ENCODE peak calls at places on chromosomes 11 and 22, in five cellular contexts. T is K562, U is fibroblast of lung, Y is tibial artery, G is adrenal gland. E is an unnamed sample.

GRCh38 chr22:49586244-49586748 is 241.4 kb downstream of the BRD1 start:
- DNase-seq in U (no peak), Y (peak; percentile 43), G (no peak), T (no peak), E (no peak)

GRCh38 chr22:24161909-24162308 is 19.4 kb upstream of the SUSD2 start:
- DNase-seq in G (no peak), U (no peak), Y (no peak), T (no peak), E (no peak)

GRCh38 chr11:100914415-100914814 is 215.2 kb downstream of the PGR start:
- DNase-seq in T (no peak), Y (no peak), G (no peak), U (no peak), E (no peak)

GRCh38 chr11:35066029-35066428 is 72.9 kb upstream of the CD44 start:
- DNase-seq in Y (no peak), U (no peak), G (no peak), T (no peak), E (no peak)

GRCh38 chr11:117928818-117929567 is at the start of gene TMPRSS13:
- DNase-seq in U (no peak), G (no peak), T (no peak), Y (peak; percentile 52), E (peak; percentile 26)

GRCh38 chr11:93939084-93939780 is 81.9 kb upstream of the HEPHL1 start:
- DNase-seq in U (no peak), G (no peak), Y (no peak), T (no peak), E (no peak)

GRCh38 chr11:16809901-16810668 is 71.6 kb downstream of the C11orf58 start:
- DNase-seq in Y (peak; percentile 74), G (peak; percentile 69), T (no peak), U (peak; percentile 74), E (no peak)

GRCh38 chr22:25582946-25583345 is 18.5 kb downstream of the GRK3 start:
- DNase-seq in U (peak; percentile 19), G (no peak), T (no peak), Y (no peak), E (no peak)

GRCh38 chr11:79617561-79617960 is 176.7 kb upstream of the TENM4 start:
- DNase-seq in G (no peak), U (no peak), Y (no peak), T (no peak), E (no peak)

GRCh38 chr11:13984616-13985474 is 22.3 kb downstream of the SPON1 start:
- DNase-seq in T (no peak), U (peak; percentile 89), Y (no peak), G (no peak), E (no peak)

GRCh38 chr11:114219559-114220349 is 76.4 kb upstream of the NNMT start:
- DNase-seq in G (peak; percentile 85), Y (no peak), U (peak; percentile 95), T (peak; percentile 62), E (no peak)

GRCh38 chr22:36475341-36475740 is 6.1 kb downstream of the TXN2 start:
- DNase-seq in G (no peak), T (no peak), U (no peak), Y (no peak), E (no peak)

GRCh38 chr11:123291201-123291869 is 96.3 kb upstream of the CLMP start:
- DNase-seq in Y (no peak), G (no peak), T (no peak), U (no peak), E (no peak)

GRCh38 chr22:37480387-37481346 is 5.5 kb downstream of the MFNG start:
- DNase-seq in U (no peak), T (no peak), Y (no peak), G (no peak), E (no peak)

GRCh38 chr22:41445171-41446056 is 1.2 kb downstream of the TOB2 start:
- DNase-seq in G (peak; percentile 69), U (no peak), T (no peak), Y (no peak), E (peak; percentile 36)

GRCh38 chr11:117996058-117996457 is 9.9 kb downstream of the IL10RA start:
- DNase-seq in Y (no peak), U (no peak), T (no peak), G (no peak), E (no peak)

GRCh38 chr22:41598081-41598480 is 8.4 kb upstream of the PMM1 start:
- DNase-seq in G (no peak), U (peak; percentile 75), T (no peak), Y (no peak), E (no peak)

GRCh38 chr11:67119577-67120391 is 721 bp downstream of the KDM2A start:
- DNase-seq in T (peak; percentile 73), U (no peak), G (peak; percentile 64), Y (peak; percentile 66), E (peak; percentile 56)

GRCh38 chr22:35854334-35854733 is 136.7 kb downstream of the APOL5 start:
- DNase-seq in U (no peak), T (no peak), Y (no peak), G (no peak), E (no peak)

GRCh38 chr22:43481528-43482309 is 69.9 kb downstream of the MPPED1 start:
- DNase-seq in U (no peak), G (no peak), Y (no peak), T (peak; percentile 9), E (no peak)

GRCh38 chr11:46336781-46337180 is 10.5 kb upstream of the DGKZ start:
- DNase-seq in G (no peak), T (peak; percentile 70), Y (no peak), U (no peak), E (no peak)

GRCh38 chr22:39725351-39726035 is 154.9 kb downstream of the CACNA1I start:
- DNase-seq in G (no peak), Y (peak; percentile 32), U (no peak), T (no peak), E (no peak)

GRCh38 chr11:31655483-31655882 is 145.9 kb downstream of the ELP4 start:
- DNase-seq in Y (no peak), T (no peak), U (peak; percentile 15), G (no peak), E (no peak)

GRCh38 chr22:17201285-17201945 is 17.8 kb downstream of the ADA2 start:
- DNase-seq in U (peak; percentile 47), G (no peak), T (peak; percentile 41), Y (no peak), E (no peak)

GRCh38 chr11:79482800-79483199 is 42.0 kb upstream of the TENM4 start:
- DNase-seq in U (no peak), G (no peak), Y (no peak), T (no peak), E (no peak)

GRCh38 chr11:96391698-96392307 is 2.0 kb downstream of the JRKL start:
- DNase-seq in T (no peak), G (no peak), U (no peak), Y (no peak), E (no peak)

GRCh38 chr11:8233691-8234424 is 29.8 kb downstream of the LMO1 start:
- DNase-seq in G (peak; percentile 67), Y (no peak), U (no peak), T (no peak), E (no peak)

GRCh38 chr11:95778699-95779098 is 10.9 kb downstream of the FAM76B start:
- DNase-seq in T (no peak), G (no peak), Y (no peak), U (no peak), E (no peak)

GRCh38 chr11:75273331-75273988 is 32.9 kb downstream of the TPBGL start:
- DNase-seq in U (no peak), T (no peak), G (peak; percentile 27), Y (peak; percentile 40), E (no peak)
- H3K27ac ChIP-seq in U (no peak overlapping the region), T (no peak overlapping the region), G (no peak overlapping the region), Y (no peak overlapping the region), E (no peak overlapping the region)

DNA sequence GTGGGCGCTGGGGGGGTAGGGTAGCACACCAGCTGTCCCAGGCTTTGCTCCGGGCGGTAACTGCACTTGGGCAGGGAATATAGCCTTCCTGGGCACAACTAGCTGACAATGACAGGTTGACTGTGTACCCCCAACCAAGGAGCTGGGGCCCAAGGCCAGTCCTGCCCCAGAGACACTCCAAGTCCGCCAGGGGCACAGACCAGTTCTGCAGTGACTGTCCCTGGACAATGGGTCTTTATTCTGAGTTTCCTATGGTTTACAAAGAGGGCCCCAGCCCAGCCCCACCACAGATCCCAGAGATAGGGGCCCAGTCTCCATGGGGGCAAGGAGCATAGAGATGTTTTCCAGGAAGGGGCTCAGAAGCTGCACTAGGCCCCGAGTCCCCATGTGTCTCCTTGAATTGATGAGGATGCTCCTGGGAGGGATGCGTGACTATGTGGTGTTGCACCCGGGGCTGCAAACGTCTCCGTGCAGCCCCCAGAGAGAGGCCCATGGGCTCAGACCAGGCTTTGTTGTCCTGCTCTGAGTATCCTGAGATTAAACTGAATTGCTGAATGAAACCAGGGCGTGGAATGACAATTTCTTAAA is 48.4 kb downstream of the CD6 start:
- DNase-seq in T (no peak), G (no peak), U (no peak), Y (no peak), E (no peak)
- H3K27me3 ChIP-seq in T (peaks cover 27% of the 10 kb centered on the region), G (peaks cover 21% of the 10 kb centered on the region), U (peaks cover 10% of the 10 kb centered on the region), Y (peaks cover 68% of the 10 kb centered on the region), E (no peaks in the 10 kb centered on the region)

GRCh38 chr11:2311456-2312201 is 9.8 kb downstream of the TSPAN32 start:
- DNase-seq in U (no peak), T (no peak), Y (peak; percentile 65), G (no peak), E (no peak)

GRCh38 chr11:2312232-2313042 is 10.6 kb downstream of the TSPAN32 start:
- DNase-seq in G (no peak), Y (peak; percentile 77), U (peak; percentile 71), T (no peak), E (peak; percentile 32)

GRCh38 chr11:2310073-2310785 is 8.4 kb downstream of the TSPAN32 start:
- DNase-seq in T (no peak), G (no peak), U (no peak), Y (peak; percentile 54), E (no peak)

GRCh38 chr11:2309251-2310072 is 7.6 kb downstream of the TSPAN32 start:
- DNase-seq in G (no peak), U (no peak), Y (no peak), T (no peak), E (no peak)

DNA sequence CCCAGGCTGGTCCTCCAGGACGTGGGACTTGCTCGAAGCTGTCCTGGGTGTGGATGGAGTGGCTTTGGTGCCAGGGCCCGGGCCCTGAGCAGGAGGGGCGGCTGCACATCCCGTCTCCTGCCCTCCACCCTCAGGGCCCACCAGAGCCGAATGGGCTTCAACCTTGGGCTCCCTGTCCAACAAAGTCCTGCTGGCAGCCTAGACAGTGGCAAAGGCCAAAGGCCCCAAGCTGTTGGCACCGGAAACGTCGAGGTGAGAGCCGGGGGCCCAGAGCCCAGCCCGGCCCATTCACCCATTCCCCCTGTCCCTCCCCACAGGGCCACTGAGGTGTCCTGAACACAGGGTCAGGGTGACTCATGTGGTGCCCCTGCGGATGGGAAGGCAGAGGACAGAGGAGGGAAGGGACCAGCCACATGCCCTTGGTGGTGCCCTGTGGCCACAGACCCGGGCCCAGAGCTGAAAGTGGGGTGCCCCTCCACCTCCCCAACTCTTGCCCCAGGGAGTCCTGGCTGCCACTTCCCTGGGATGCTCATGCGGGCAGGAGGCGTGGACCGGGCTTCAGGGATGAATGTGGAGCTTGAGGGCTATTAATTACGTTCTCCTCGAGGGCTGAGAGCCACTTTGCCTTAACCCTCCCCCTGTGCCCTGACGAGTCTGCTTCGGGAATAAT is 9.1 kb downstream of the TSPAN32 start:
- DNase-seq in Y (peak; percentile 63), U (no peak), T (no peak), G (no peak), E (peak; percentile 37)
- H3K27ac ChIP-seq in Y (no peak overlapping the region), U (no peak overlapping the region), T (no peak overlapping the region), G (no peak overlapping the region), E (no peak overlapping the region)

DNA sequence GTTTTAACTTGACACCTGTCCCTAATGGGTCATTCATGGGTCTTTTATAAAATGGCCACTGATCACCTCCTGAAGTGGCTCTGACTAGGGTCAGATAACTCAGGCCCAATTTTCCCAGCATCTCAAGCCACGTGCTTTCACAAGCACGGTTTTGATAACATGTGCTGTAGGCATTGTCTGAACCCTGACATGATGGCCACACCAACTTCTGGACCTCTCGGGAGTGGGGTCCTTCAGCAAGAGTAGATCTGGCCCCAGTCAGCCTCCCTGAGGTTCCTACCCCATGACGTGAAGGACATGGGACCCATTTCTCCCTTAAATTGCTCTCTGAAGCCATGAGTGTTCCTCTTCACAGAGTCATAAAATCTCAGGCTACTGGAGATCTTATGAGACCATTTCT is 60.4 kb upstream of the CCND1 start:
- DNase-seq in Y (no peak), T (no peak), U (no peak), G (no peak), E (no peak)
- H3K27me3 ChIP-seq in Y (peaks cover 7% of the 10 kb centered on the region), T (peaks cover 15% of the 10 kb centered on the region), U (no peaks in the 10 kb centered on the region), G (no peaks in the 10 kb centered on the region), E (no peaks in the 10 kb centered on the region)

E was measured in Peyer's patch.